ENCODE peak calls at places on chromosomes 5 and 9, in seven cellular contexts. U is left cardiac atrium; A is Right ventricle myocardium superior; Y is foreskin keratinocyte; P is activated CD4-positive, alpha-beta T cell treated with anti-CD3 and anti-CD28 coated beads for 36 hours; L is activated naive CD8-positive, alpha-beta T cell treated with anti-CD3 and anti-CD28 coated beads, Interleukin-2, amount 50 U/mL, for 24 hours; Q is effector memory CD8-positive, alpha-beta T cell. I is an unnamed sample.

GRCh38 chr9:110579763-110580255 is 268 bp upstream of the SVEP1 start:
- ATAC-seq in P (no peak), L (no peak), U (no peak), A (peak), Y (peak), Q (no peak), I (no peak)

GRCh38 chr9:113223963-113224362 is 2.6 kb downstream of the SLC31A1 start:
- ATAC-seq in A (no peak), Y (no peak), L (no peak), U (no peak), P (no peak), Q (no peak), I (no peak)

GRCh38 chr9:121246821-121247511 is 21.0 kb upstream of the GSN start:
- ATAC-seq in U (peak), A (peak), L (no peak), Y (peak), Q (no peak), P (no peak), I (no peak)

GRCh38 chr5:67619235-67619634 is 422.6 kb upstream of the CD180 start:
- ATAC-seq in Y (no peak), U (peak), P (peak), L (no peak), Q (no peak), A (no peak), I (no peak)

GRCh38 chr9:31259824-31260223 is 1124.6 kb upstream of the ACO1 start:
- ATAC-seq in P (no peak), L (no peak), Q (peak), Y (no peak), A (no peak), U (no peak), I (no peak)

GRCh38 chr5:136123236-136123768 is 9.3 kb upstream of the SMAD5 start:
- ATAC-seq in P (peak), A (no peak), L (no peak), U (no peak), Q (no peak), Y (peak), I (peak)

GRCh38 chr9:114434878-114435311 is 47.1 kb upstream of the AKNA start:
- ATAC-seq in U (peak), Y (peak), A (no peak), P (no peak), L (no peak), Q (no peak), I (peak)

GRCh38 chr9:8895498-8896224 is 1096.1 kb upstream of the DMAC1 start:
- ATAC-seq in A (peak), P (no peak), U (peak), L (no peak), Q (no peak), Y (peak), I (no peak)

GRCh38 chr9:26809795-26810194 is 82.8 kb downstream of the CAAP1 start:
- ATAC-seq in L (no peak), A (no peak), Y (peak), P (no peak), Q (no peak), U (no peak), I (peak)

GRCh38 chr9:34492051-34492450 is 30.7 kb downstream of the ENHO start:
- ATAC-seq in Y (no peak), P (no peak), U (no peak), L (no peak), A (no peak), Q (no peak), I (no peak)

GRCh38 chr5:33726422-33727165 is 165.2 kb downstream of the ADAMTS12 start:
- ATAC-seq in A (peak), L (no peak), P (no peak), Y (no peak), U (peak), Q (no peak), I (no peak)

GRCh38 chr5:95892784-95893354 is 68.8 kb downstream of the ELL2 start:
- ATAC-seq in P (peak), A (peak), Y (peak), L (peak), U (peak), Q (peak), I (peak)

GRCh38 chr9:108094676-108094993 is 605.1 kb upstream of the KLF4 start:
- ATAC-seq in Y (peak), P (no peak), Q (no peak), A (no peak), U (peak), L (no peak), I (peak)

GRCh38 chr5:112929336-112930081 is 7.5 kb upstream of the REEP5 start:
- ATAC-seq in P (peak), Y (no peak), U (no peak), L (peak), A (no peak), Q (peak), I (no peak)

GRCh38 chr9:132446887-132447286 is 36.9 kb downstream of the CFAP77 start:
- ATAC-seq in P (no peak), U (no peak), Y (no peak), L (no peak), Q (no peak), A (no peak), I (no peak)

GRCh38 chr5:117326997-117327396 is 752.4 kb upstream of the SEMA6A start:
- ATAC-seq in Q (no peak), L (no peak), Y (no peak), P (no peak), U (no peak), A (no peak), I (no peak)

GRCh38 chr9:71853084-71853483 is 57.9 kb downstream of the ABHD17B start:
- ATAC-seq in L (peak), Y (peak), A (no peak), U (no peak), P (peak), Q (no peak), I (no peak)

GRCh38 chr5:43491325-43491724 is 7.7 kb upstream of the TMEM267 start:
- ATAC-seq in U (no peak), Y (no peak), P (no peak), Q (no peak), L (no peak), A (no peak), I (no peak)

GRCh38 chr5:91229031-91229623 is 154.0 kb downstream of the ARRDC3 start:
- ATAC-seq in U (no peak), A (no peak), L (no peak), P (no peak), Y (peak), Q (no peak), I (peak)

GRCh38 chr5:159324986-159325385 is 5.3 kb downstream of the IL12B start:
- ATAC-seq in L (no peak), A (no peak), U (no peak), Q (no peak), Y (no peak), P (no peak), I (no peak)

GRCh38 chr5:169223595-169223953 is 77.4 kb downstream of the SLIT3 start:
- ATAC-seq in L (no peak), P (no peak), U (peak), A (no peak), Q (no peak), Y (no peak), I (no peak)

GRCh38 chr9:130290353-130291181 is 25.0 kb downstream of the HMCN2 start:
- ATAC-seq in U (peak), A (peak), L (no peak), Y (no peak), Q (no peak), P (no peak), I (no peak)

GRCh38 chr5:53114988-53115387 is 5.4 kb upstream of the MOCS2 start:
- ATAC-seq in P (no peak), Y (peak), Q (no peak), A (no peak), U (no peak), L (no peak), I (no peak)

GRCh38 chr9:129854588-129855110 is 19.4 kb downstream of the USP20 start:
- ATAC-seq in U (no peak), Q (peak), P (no peak), Y (no peak), A (no peak), L (peak), I (no peak)

GRCh38 chr9:17776735-17777134 is 197.9 kb downstream of the SH3GL2 start:
- ATAC-seq in A (peak), U (peak), Y (no peak), Q (no peak), P (no peak), L (no peak), I (no peak)

GRCh38 chr9:69086769-69087168 is 51.2 kb downstream of the FXN start:
- ATAC-seq in Q (no peak), P (no peak), A (peak), Y (no peak), U (no peak), L (no peak), I (no peak)

GRCh38 chr5:72949481-72949880 is 6.4 kb upstream of the FCHO2 start:
- ATAC-seq in Y (no peak), L (no peak), Q (no peak), U (no peak), A (no peak), P (no peak), I (peak)